ENCODE peak calls at places on chromosome 21, in six cellular contexts. Q, P, G, E, R and D are unnamed samples.

GRCh38 chr21:17371470-17371869 is 141.4 kb upstream of the CXADR start:
- DNase-seq in P (no peak), E (no peak), G (no peak), R (peak), Q (no peak), D (no peak)

GRCh38 chr21:42941696-42942085 is 16.3 kb upstream of the ERVH48-1 start:
- DNase-seq in R (no peak), G (no peak), Q (no peak), E (no peak), P (no peak), D (no peak)

GRCh38 chr21:41162111-41162510 is 5.8 kb upstream of the BACE2 start:
- DNase-seq in P (no peak), E (no peak), G (no peak), R (no peak), Q (no peak), D (no peak)

GRCh38 chr21:36762636-36763035 is 63.7 kb downstream of the SIM2 start:
- DNase-seq in Q (no peak), R (no peak), P (no peak), G (no peak), E (no peak), D (no peak)

GRCh38 chr21:38219049-38219628 is 37.7 kb upstream of the KCNJ15 start:
- DNase-seq in E (peak), P (peak), G (peak), R (peak), Q (peak), D (peak)

GRCh38 chr21:41477641-41478318 is 30.2 kb downstream of the TMPRSS2 start:
- DNase-seq in G (peak), Q (no peak), E (no peak), R (no peak), P (no peak), D (peak)

GRCh38 chr21:29656504-29657227 is 283.1 kb downstream of the GRIK1 start:
- DNase-seq in R (peak), E (no peak), Q (peak), P (no peak), G (no peak), D (no peak)

GRCh38 chr21:14693997-14694396 is 147.9 kb upstream of the SAMSN1 start:
- DNase-seq in R (no peak), P (no peak), E (no peak), G (no peak), Q (no peak), D (no peak)

GRCh38 chr21:32147041-32147440 is 131.8 kb downstream of the MIS18A start:
- DNase-seq in G (no peak), R (no peak), Q (no peak), P (no peak), E (no peak), D (no peak)

GRCh38 chr21:36209626-36210171 is 53.1 kb downstream of the DOP1B start:
- DNase-seq in P (peak), Q (peak), R (peak), G (peak), E (peak), D (peak)

GRCh38 chr21:26140185-26140584 is 30.4 kb downstream of the APP start:
- DNase-seq in G (no peak), Q (no peak), E (no peak), R (peak), P (no peak), D (no peak)

GRCh38 chr21:42398414-42399030 is 2.7 kb upstream of the TMPRSS3 start:
- DNase-seq in R (no peak), G (peak), P (no peak), E (no peak), Q (no peak), D (no peak)

GRCh38 chr21:25626752-25627151 is 12.3 kb upstream of the JAM2 start:
- DNase-seq in P (no peak), G (no peak), E (no peak), R (no peak), Q (no peak), D (no peak)

GRCh38 chr21:38159355-38159754 is 97.4 kb upstream of the KCNJ15 start:
- DNase-seq in E (peak), Q (peak), P (peak), R (peak), G (peak), D (peak)

GRCh38 chr21:34280389-34280795 is 83.4 kb upstream of the KCNE2 start:
- DNase-seq in R (no peak), Q (no peak), G (no peak), P (no peak), E (no peak), D (no peak)

GRCh38 chr21:16305686-16306085 is 575.9 kb downstream of the USP25 start:
- DNase-seq in R (peak), Q (no peak), G (no peak), E (no peak), P (no peak), D (no peak)

GRCh38 chr21:29179503-29179902 is 49.1 kb downstream of the MAP3K7CL start:
- DNase-seq in R (no peak), P (no peak), E (no peak), G (no peak), Q (no peak), D (no peak)

GRCh38 chr21:36887983-36888382 is 78.5 kb downstream of the HLCS start:
- DNase-seq in G (no peak), R (no peak), E (no peak), P (no peak), Q (no peak), D (no peak)

GRCh38 chr21:42565886-42566523 is 52.4 kb downstream of the SLC37A1 start:
- DNase-seq in R (no peak), E (peak), P (no peak), Q (no peak), G (peak), D (no peak)

GRCh38 chr21:44854664-44855446 is 18.6 kb downstream of the PTTG1IP start:
- DNase-seq in G (no peak), P (no peak), Q (no peak), R (no peak), E (no peak), D (no peak)

GRCh38 chr21:34112316-34113033 is 39.1 kb downstream of the MRPS6 start:
- DNase-seq in E (no peak), R (no peak), Q (no peak), G (no peak), P (no peak), D (no peak)

GRCh38 chr21:16084776-16085364 is 355.1 kb downstream of the USP25 start:
- DNase-seq in P (no peak), E (no peak), G (no peak), Q (no peak), R (peak), D (no peak)

GRCh38 chr21:26845750-26846035 is 484 bp upstream of the ADAMTS1 start:
- DNase-seq in E (no peak), G (no peak), R (no peak), Q (no peak), P (no peak), D (no peak)

GRCh38 chr21:15130751-15131150 is 66.0 kb upstream of the NRIP1 start:
- DNase-seq in R (peak), P (no peak), E (no peak), Q (no peak), G (no peak), D (no peak)